ENCODE peak calls at places on chromosomes 4 and X, in nine cellular contexts. One of them, this sample, is unnamed.

GRCh38 chrX:56813318-56813837 is 84.3 kb downstream of the NBDY start:
- DNase-seq in sciatic nerve: no peak
- DNase-seq in fibroblast of the conjunctiva: no peak
- DNase-seq in glomerular endothelial cell: no peak
- DNase-seq in fibroblast of lung: peak; percentile 51
- DNase-seq in EL: peak; percentile 64
- DNase-seq in hypothalamus: no peak
- DNase-seq in NCI-H345: no peak
- DNase-seq in AG08396: no peak
- DNase-seq in this sample: peak; percentile 34

GRCh38 chrX:131802836-131803626 is 220.1 kb upstream of the STK26 start:
- DNase-seq in sciatic nerve: peak; percentile 88
- DNase-seq in fibroblast of the conjunctiva: peak; percentile 56
- DNase-seq in glomerular endothelial cell: no peak
- DNase-seq in fibroblast of lung: no peak
- DNase-seq in EL: no peak
- DNase-seq in hypothalamus: no peak
- DNase-seq in NCI-H345: peak; percentile 66
- DNase-seq in AG08396: peak; percentile 32
- DNase-seq in this sample: peak; percentile 89

GRCh38 chrX:114075073-114075673 is 508.7 kb upstream of the HTR2C start:
- DNase-seq in sciatic nerve: no peak
- DNase-seq in fibroblast of the conjunctiva: no peak
- DNase-seq in glomerular endothelial cell: no peak
- DNase-seq in fibroblast of lung: no peak
- DNase-seq in EL: no peak
- DNase-seq in hypothalamus: no peak
- DNase-seq in NCI-H345: no peak
- DNase-seq in AG08396: no peak
- DNase-seq in this sample: no peak

GRCh38 chr4:123811763-123812390 is 415.3 kb downstream of the SPRY1 start:
- DNase-seq in sciatic nerve: no peak
- DNase-seq in fibroblast of the conjunctiva: no peak
- DNase-seq in glomerular endothelial cell: no peak
- DNase-seq in fibroblast of lung: no peak
- DNase-seq in EL: no peak
- DNase-seq in hypothalamus: no peak
- DNase-seq in NCI-H345: no peak
- DNase-seq in AG08396: no peak
- DNase-seq in this sample: no peak

GRCh38 chrX:97524997-97525396 is 641.3 kb downstream of the RPA4 start:
- DNase-seq in sciatic nerve: no peak
- DNase-seq in fibroblast of the conjunctiva: no peak
- DNase-seq in glomerular endothelial cell: peak; percentile 70
- DNase-seq in fibroblast of lung: no peak
- DNase-seq in EL: peak; percentile 42
- DNase-seq in hypothalamus: no peak
- DNase-seq in NCI-H345: no peak
- DNase-seq in AG08396: no peak
- DNase-seq in this sample: no peak

GRCh38 chr4:186557486-186557885 is 2.1 kb upstream of the MTNR1A start:
- DNase-seq in sciatic nerve: no peak
- DNase-seq in fibroblast of the conjunctiva: peak; percentile 10
- DNase-seq in glomerular endothelial cell: no peak
- DNase-seq in fibroblast of lung: no peak
- DNase-seq in EL: peak; percentile 65
- DNase-seq in hypothalamus: no peak
- DNase-seq in NCI-H345: no peak
- DNase-seq in AG08396: peak; percentile 31
- DNase-seq in this sample: no peak

GRCh38 chr4:111404673-111405072 is 740.6 kb upstream of the FAM241A start:
- DNase-seq in sciatic nerve: no peak
- DNase-seq in fibroblast of the conjunctiva: no peak
- DNase-seq in glomerular endothelial cell: no peak
- DNase-seq in fibroblast of lung: no peak
- DNase-seq in EL: no peak
- DNase-seq in hypothalamus: no peak
- DNase-seq in NCI-H345: no peak
- DNase-seq in AG08396: no peak
- DNase-seq in this sample: no peak

GRCh38 chr4:38128478-38129451 is 168.6 kb downstream of the PTTG2 start:
- DNase-seq in sciatic nerve: no peak
- DNase-seq in fibroblast of the conjunctiva: no peak
- DNase-seq in glomerular endothelial cell: no peak
- DNase-seq in fibroblast of lung: peak; percentile 60
- DNase-seq in EL: peak; percentile 28
- DNase-seq in hypothalamus: no peak
- DNase-seq in NCI-H345: peak; percentile 66
- DNase-seq in AG08396: peak; percentile 29
- DNase-seq in this sample: peak; percentile 65

GRCh38 chr4:110231869-110232268 is 33.5 kb upstream of the ELOVL6 start:
- DNase-seq in sciatic nerve: no peak
- DNase-seq in fibroblast of the conjunctiva: no peak
- DNase-seq in glomerular endothelial cell: no peak
- DNase-seq in fibroblast of lung: no peak
- DNase-seq in EL: no peak
- DNase-seq in hypothalamus: no peak
- DNase-seq in NCI-H345: no peak
- DNase-seq in AG08396: no peak
- DNase-seq in this sample: no peak

GRCh38 chr4:184766421-184766820 is 32.5 kb upstream of the CENPU start:
- DNase-seq in sciatic nerve: no peak
- DNase-seq in fibroblast of the conjunctiva: no peak
- DNase-seq in glomerular endothelial cell: no peak
- DNase-seq in fibroblast of lung: no peak
- DNase-seq in EL: no peak
- DNase-seq in hypothalamus: no peak
- DNase-seq in NCI-H345: no peak
- DNase-seq in AG08396: no peak
- DNase-seq in this sample: no peak

GRCh38 chr4:183411291-183411861 is 33.1 kb upstream of the CDKN2AIP start:
- DNase-seq in sciatic nerve: no peak
- DNase-seq in fibroblast of the conjunctiva: no peak
- DNase-seq in glomerular endothelial cell: no peak
- DNase-seq in fibroblast of lung: peak; percentile 96
- DNase-seq in EL: no peak
- DNase-seq in hypothalamus: no peak
- DNase-seq in NCI-H345: no peak
- DNase-seq in AG08396: no peak
- DNase-seq in this sample: no peak

GRCh38 chr4:3685081-3685645 is 81.0 kb upstream of the ADRA2C start:
- DNase-seq in sciatic nerve: no peak
- DNase-seq in fibroblast of the conjunctiva: no peak
- DNase-seq in glomerular endothelial cell: no peak
- DNase-seq in fibroblast of lung: no peak
- DNase-seq in EL: no peak
- DNase-seq in hypothalamus: no peak
- DNase-seq in NCI-H345: no peak
- DNase-seq in AG08396: no peak
- DNase-seq in this sample: no peak

GRCh38 chrX:149908308-149908707 is 21.1 kb upstream of the HSFX4 start:
- DNase-seq in sciatic nerve: no peak
- DNase-seq in fibroblast of the conjunctiva: no peak
- DNase-seq in glomerular endothelial cell: no peak
- DNase-seq in fibroblast of lung: no peak
- DNase-seq in EL: no peak
- DNase-seq in hypothalamus: no peak
- DNase-seq in NCI-H345: no peak
- DNase-seq in AG08396: no peak
- DNase-seq in this sample: no peak

GRCh38 chr4:22476011-22476410 is 39.9 kb downstream of the ADGRA3 start:
- DNase-seq in sciatic nerve: no peak
- DNase-seq in fibroblast of the conjunctiva: no peak
- DNase-seq in glomerular endothelial cell: no peak
- DNase-seq in fibroblast of lung: no peak
- DNase-seq in EL: no peak
- DNase-seq in hypothalamus: no peak
- DNase-seq in NCI-H345: no peak
- DNase-seq in AG08396: no peak
- DNase-seq in this sample: no peak

GRCh38 chr4:124631760-124632159 is 80.8 kb downstream of the ANKRD50 start:
- DNase-seq in sciatic nerve: peak; percentile 55
- DNase-seq in fibroblast of the conjunctiva: peak; percentile 91
- DNase-seq in glomerular endothelial cell: peak; percentile 99
- DNase-seq in fibroblast of lung: peak; percentile 91
- DNase-seq in EL: peak; percentile 97
- DNase-seq in hypothalamus: no peak
- DNase-seq in NCI-H345: no peak
- DNase-seq in AG08396: peak; percentile 67
- DNase-seq in this sample: no peak

GRCh38 chrX:21839334-21840198 is at the start of gene MBTPS2:
- DNase-seq in sciatic nerve: peak; percentile 89
- DNase-seq in fibroblast of the conjunctiva: peak; percentile 82
- DNase-seq in glomerular endothelial cell: peak; percentile 42
- DNase-seq in fibroblast of lung: peak; percentile 93
- DNase-seq in EL: peak; percentile 83
- DNase-seq in hypothalamus: peak; percentile 74
- DNase-seq in NCI-H345: peak; percentile 90
- DNase-seq in AG08396: peak; percentile 70
- DNase-seq in this sample: peak; percentile 95

GRCh38 chrX:139720136-139720535 is 12.2 kb upstream of the MCF2 start:
- DNase-seq in sciatic nerve: no peak
- DNase-seq in fibroblast of the conjunctiva: no peak
- DNase-seq in glomerular endothelial cell: no peak
- DNase-seq in fibroblast of lung: peak; percentile 7
- DNase-seq in EL: peak; percentile 76
- DNase-seq in hypothalamus: no peak
- DNase-seq in NCI-H345: no peak
- DNase-seq in AG08396: peak; percentile 40
- DNase-seq in this sample: no peak

GRCh38 chrX:19731307-19731706 is 156.1 kb downstream of the SH3KBP1 start:
- DNase-seq in sciatic nerve: no peak
- DNase-seq in fibroblast of the conjunctiva: no peak
- DNase-seq in glomerular endothelial cell: no peak
- DNase-seq in fibroblast of lung: no peak
- DNase-seq in EL: no peak
- DNase-seq in hypothalamus: no peak
- DNase-seq in NCI-H345: no peak
- DNase-seq in AG08396: no peak
- DNase-seq in this sample: no peak

GRCh38 chr4:3827616-3828492 is 61.7 kb downstream of the ADRA2C start:
- DNase-seq in sciatic nerve: peak; percentile 65
- DNase-seq in fibroblast of the conjunctiva: peak; percentile 39
- DNase-seq in glomerular endothelial cell: no peak
- DNase-seq in fibroblast of lung: peak; percentile 32
- DNase-seq in EL: peak; percentile 23
- DNase-seq in hypothalamus: peak; percentile 63
- DNase-seq in NCI-H345: peak; percentile 20
- DNase-seq in AG08396: peak; percentile 84
- DNase-seq in this sample: peak; percentile 29

GRCh38 chrX:43514820-43515219 is 141.3 kb upstream of the MAOA start:
- DNase-seq in sciatic nerve: no peak
- DNase-seq in fibroblast of the conjunctiva: no peak
- DNase-seq in glomerular endothelial cell: no peak
- DNase-seq in fibroblast of lung: no peak
- DNase-seq in EL: no peak
- DNase-seq in hypothalamus: no peak
- DNase-seq in NCI-H345: no peak
- DNase-seq in AG08396: no peak
- DNase-seq in this sample: no peak